ENCODE peak calls at places on chromosomes 12 and 14, in seven cellular contexts. One of them, this sample, is unnamed.

GRCh38 chr12:132717531-132718387 is 7.1 kb downstream of the PGAM5 start:
- DNase-seq in trophoblast cell: no peak
- DNase-seq in neuronal stem cell: no peak
- DNase-seq in IMR-90: no peak
- DNase-seq in H9: no peak
- DNase-seq in H1: no peak
- DNase-seq in mesendoderm: peak
- DNase-seq in this sample: no peak

GRCh38 chr12:9039397-9039977 is 50.1 kb downstream of the KLRG1 start:
- DNase-seq in trophoblast cell: peak
- DNase-seq in neuronal stem cell: peak
- DNase-seq in IMR-90: peak
- DNase-seq in H9: no peak
- DNase-seq in H1: no peak
- DNase-seq in mesendoderm: peak
- DNase-seq in this sample: peak

GRCh38 chr12:111368291-111368683 is 608 bp downstream of the PHETA1 start:
- DNase-seq in trophoblast cell: no peak
- DNase-seq in neuronal stem cell: peak
- DNase-seq in IMR-90: no peak
- DNase-seq in H9: no peak
- DNase-seq in H1: no peak
- DNase-seq in mesendoderm: no peak
- DNase-seq in this sample: peak

GRCh38 chr12:56146492-56147460 is 5.6 kb upstream of the MYL6B start:
- DNase-seq in trophoblast cell: peak
- DNase-seq in neuronal stem cell: no peak
- DNase-seq in IMR-90: no peak
- DNase-seq in H9: no peak
- DNase-seq in H1: no peak
- DNase-seq in mesendoderm: no peak
- DNase-seq in this sample: no peak

GRCh38 chr12:107327783-107328182 is 234.4 kb upstream of the CRY1 start:
- DNase-seq in trophoblast cell: no peak
- DNase-seq in neuronal stem cell: no peak
- DNase-seq in IMR-90: no peak
- DNase-seq in H9: no peak
- DNase-seq in H1: no peak
- DNase-seq in mesendoderm: peak
- DNase-seq in this sample: no peak

GRCh38 chr12:57444744-57445143 is 10.2 kb downstream of the INHBC start:
- DNase-seq in trophoblast cell: no peak
- DNase-seq in neuronal stem cell: no peak
- DNase-seq in IMR-90: no peak
- DNase-seq in H9: no peak
- DNase-seq in H1: no peak
- DNase-seq in mesendoderm: no peak
- DNase-seq in this sample: no peak

GRCh38 chr14:34254031-34254430 is 208.0 kb downstream of the SPTSSA start:
- DNase-seq in trophoblast cell: no peak
- DNase-seq in neuronal stem cell: no peak
- DNase-seq in IMR-90: no peak
- DNase-seq in H9: no peak
- DNase-seq in H1: no peak
- DNase-seq in mesendoderm: no peak
- DNase-seq in this sample: no peak

GRCh38 chr12:133120385-133121191 is 9.5 kb downstream of the ZNF891 start:
- DNase-seq in trophoblast cell: no peak
- DNase-seq in neuronal stem cell: no peak
- DNase-seq in IMR-90: no peak
- DNase-seq in H9: no peak
- DNase-seq in H1: no peak
- DNase-seq in mesendoderm: peak
- DNase-seq in this sample: peak

GRCh38 chr12:6662906-6663742 is at the start of gene ING4:
- DNase-seq in trophoblast cell: peak
- DNase-seq in neuronal stem cell: peak
- DNase-seq in IMR-90: peak
- DNase-seq in H9: peak
- DNase-seq in H1: peak
- DNase-seq in mesendoderm: peak
- DNase-seq in this sample: peak

GRCh38 chr12:89355243-89356068 is 3.2 kb upstream of the DUSP6 start:
- DNase-seq in trophoblast cell: no peak
- DNase-seq in neuronal stem cell: no peak
- DNase-seq in IMR-90: no peak
- DNase-seq in H9: no peak
- DNase-seq in H1: no peak
- DNase-seq in mesendoderm: peak
- DNase-seq in this sample: peak

GRCh38 chr14:92403981-92404380 is 81.0 kb downstream of the SLC24A4 start:
- DNase-seq in trophoblast cell: no peak
- DNase-seq in neuronal stem cell: no peak
- DNase-seq in IMR-90: no peak
- DNase-seq in H9: no peak
- DNase-seq in H1: no peak
- DNase-seq in mesendoderm: no peak
- DNase-seq in this sample: no peak

GRCh38 chr14:48536318-48536717 is 860.9 kb upstream of the MDGA2 start:
- DNase-seq in trophoblast cell: no peak
- DNase-seq in neuronal stem cell: peak
- DNase-seq in IMR-90: no peak
- DNase-seq in H9: peak
- DNase-seq in H1: peak
- DNase-seq in mesendoderm: peak
- DNase-seq in this sample: no peak

GRCh38 chr12:131457331-131458047 is 253.4 kb upstream of the SFSWAP start:
- DNase-seq in trophoblast cell: no peak
- DNase-seq in neuronal stem cell: no peak
- DNase-seq in IMR-90: no peak
- DNase-seq in H9: peak
- DNase-seq in H1: no peak
- DNase-seq in mesendoderm: no peak
- DNase-seq in this sample: no peak

GRCh38 chr14:93752980-93753561 is 35.2 kb downstream of the PRIMA1 start:
- DNase-seq in trophoblast cell: no peak
- DNase-seq in neuronal stem cell: no peak
- DNase-seq in IMR-90: no peak
- DNase-seq in H9: no peak
- DNase-seq in H1: no peak
- DNase-seq in mesendoderm: no peak
- DNase-seq in this sample: no peak

GRCh38 chr12:30043151-30043550 is 259.4 kb upstream of the TMTC1 start:
- DNase-seq in trophoblast cell: no peak
- DNase-seq in neuronal stem cell: no peak
- DNase-seq in IMR-90: no peak
- DNase-seq in H9: no peak
- DNase-seq in H1: no peak
- DNase-seq in mesendoderm: no peak
- DNase-seq in this sample: no peak

GRCh38 chr14:22213110-22213509 is 375.9 kb downstream of the DAD1 start:
- DNase-seq in trophoblast cell: peak
- DNase-seq in neuronal stem cell: no peak
- DNase-seq in IMR-90: peak
- DNase-seq in H9: no peak
- DNase-seq in H1: no peak
- DNase-seq in mesendoderm: no peak
- DNase-seq in this sample: peak

GRCh38 chr12:10293151-10293550 is 14.5 kb upstream of the KLRD1 start:
- DNase-seq in trophoblast cell: no peak
- DNase-seq in neuronal stem cell: no peak
- DNase-seq in IMR-90: no peak
- DNase-seq in H9: no peak
- DNase-seq in H1: no peak
- DNase-seq in mesendoderm: no peak
- DNase-seq in this sample: no peak

GRCh38 chr12:55679691-55680090 is 28.0 kb downstream of the ITGA7 start:
- DNase-seq in trophoblast cell: no peak
- DNase-seq in neuronal stem cell: no peak
- DNase-seq in IMR-90: no peak
- DNase-seq in H9: no peak
- DNase-seq in H1: no peak
- DNase-seq in mesendoderm: no peak
- DNase-seq in this sample: no peak

GRCh38 chr12:14993537-14994266 is 20.9 kb downstream of the PDE6H start:
- DNase-seq in trophoblast cell: peak
- DNase-seq in neuronal stem cell: no peak
- DNase-seq in IMR-90: peak
- DNase-seq in H9: no peak
- DNase-seq in H1: no peak
- DNase-seq in mesendoderm: peak
- DNase-seq in this sample: peak

GRCh38 chr14:99195602-99196309 is 76.2 kb downstream of the BCL11B start:
- DNase-seq in trophoblast cell: no peak
- DNase-seq in neuronal stem cell: no peak
- DNase-seq in IMR-90: no peak
- DNase-seq in H9: no peak
- DNase-seq in H1: no peak
- DNase-seq in mesendoderm: no peak
- DNase-seq in this sample: no peak

GRCh38 chr14:99194736-99195135 is 77.3 kb downstream of the BCL11B start:
- DNase-seq in trophoblast cell: no peak
- DNase-seq in neuronal stem cell: no peak
- DNase-seq in IMR-90: no peak
- DNase-seq in H9: no peak
- DNase-seq in H1: no peak
- DNase-seq in mesendoderm: no peak
- DNase-seq in this sample: no peak

GRCh38 chr14:99194136-99194535 is 77.9 kb downstream of the BCL11B start:
- DNase-seq in trophoblast cell: no peak
- DNase-seq in neuronal stem cell: no peak
- DNase-seq in IMR-90: no peak
- DNase-seq in H9: no peak
- DNase-seq in H1: no peak
- DNase-seq in mesendoderm: no peak
- DNase-seq in this sample: no peak

GRCh38 chr14:99198746-99199145 is 73.3 kb downstream of the BCL11B start:
- DNase-seq in trophoblast cell: no peak
- DNase-seq in neuronal stem cell: no peak
- DNase-seq in IMR-90: no peak
- DNase-seq in H9: no peak
- DNase-seq in H1: no peak
- DNase-seq in mesendoderm: no peak
- DNase-seq in this sample: no peak

DNA sequence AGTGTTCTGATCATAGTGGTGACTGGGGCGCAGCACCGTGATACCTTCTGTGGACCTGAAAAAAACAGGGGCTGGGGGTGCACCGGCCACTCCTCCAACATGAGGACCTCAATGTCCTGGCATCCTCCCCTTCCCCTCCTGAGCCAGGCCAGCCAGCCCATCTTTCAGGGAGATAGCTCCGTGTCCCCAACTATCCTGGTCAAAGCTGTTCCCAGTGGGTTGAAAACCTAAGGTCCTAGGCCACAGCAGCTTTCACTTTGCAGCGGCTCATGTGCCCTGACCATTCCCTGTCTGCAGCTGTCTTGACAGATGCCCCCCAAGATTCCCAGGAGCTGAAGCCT is 75.7 kb downstream of the BCL11B start:
- DNase-seq in trophoblast cell: no peak
- DNase-seq in neuronal stem cell: no peak
- DNase-seq in IMR-90: no peak
- DNase-seq in H9: no peak
- DNase-seq in H1: no peak
- DNase-seq in mesendoderm: no peak
- DNase-seq in this sample: no peak
- H2BK120ac ChIP-seq in trophoblast cell: no peak
- H2BK120ac ChIP-seq in neuronal stem cell: no peak
- H2BK120ac ChIP-seq in IMR-90: no peak
- H2BK120ac ChIP-seq in H9: no peak
- H2BK120ac ChIP-seq in H1: no peak
- H2BK120ac ChIP-seq in mesendoderm: no peak
- H2BK120ac ChIP-seq in this sample: no peak

DNA sequence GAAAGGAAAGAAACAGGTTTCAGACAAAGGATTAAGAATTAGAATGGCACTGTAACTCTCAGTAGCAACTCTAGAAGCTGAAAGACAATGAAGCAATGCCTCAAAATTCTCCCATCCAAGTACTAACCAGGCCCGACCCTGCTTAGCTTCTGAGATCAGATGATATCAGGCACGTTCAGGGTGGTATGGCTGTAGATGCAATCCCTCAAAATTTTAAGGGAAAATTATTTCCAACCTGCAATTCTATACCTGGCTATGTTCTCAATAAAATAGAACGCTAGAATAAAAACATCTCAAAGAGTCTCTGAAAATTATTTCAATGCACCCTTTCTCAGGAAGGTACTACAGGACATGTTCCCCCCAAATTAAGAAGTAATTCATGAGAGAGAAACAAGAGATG is 19.5 kb downstream of the NOXRED1 start:
- DNase-seq in trophoblast cell: no peak
- DNase-seq in neuronal stem cell: no peak
- DNase-seq in IMR-90: no peak
- DNase-seq in H9: no peak
- DNase-seq in H1: no peak
- DNase-seq in mesendoderm: no peak
- DNase-seq in this sample: no peak
- H2BK120ac ChIP-seq in trophoblast cell: no peak
- H2BK120ac ChIP-seq in neuronal stem cell: no peak
- H2BK120ac ChIP-seq in IMR-90: no peak
- H2BK120ac ChIP-seq in H9: no peak
- H2BK120ac ChIP-seq in H1: no peak
- H2BK120ac ChIP-seq in mesendoderm: no peak
- H2BK120ac ChIP-seq in this sample: no peak

DNA sequence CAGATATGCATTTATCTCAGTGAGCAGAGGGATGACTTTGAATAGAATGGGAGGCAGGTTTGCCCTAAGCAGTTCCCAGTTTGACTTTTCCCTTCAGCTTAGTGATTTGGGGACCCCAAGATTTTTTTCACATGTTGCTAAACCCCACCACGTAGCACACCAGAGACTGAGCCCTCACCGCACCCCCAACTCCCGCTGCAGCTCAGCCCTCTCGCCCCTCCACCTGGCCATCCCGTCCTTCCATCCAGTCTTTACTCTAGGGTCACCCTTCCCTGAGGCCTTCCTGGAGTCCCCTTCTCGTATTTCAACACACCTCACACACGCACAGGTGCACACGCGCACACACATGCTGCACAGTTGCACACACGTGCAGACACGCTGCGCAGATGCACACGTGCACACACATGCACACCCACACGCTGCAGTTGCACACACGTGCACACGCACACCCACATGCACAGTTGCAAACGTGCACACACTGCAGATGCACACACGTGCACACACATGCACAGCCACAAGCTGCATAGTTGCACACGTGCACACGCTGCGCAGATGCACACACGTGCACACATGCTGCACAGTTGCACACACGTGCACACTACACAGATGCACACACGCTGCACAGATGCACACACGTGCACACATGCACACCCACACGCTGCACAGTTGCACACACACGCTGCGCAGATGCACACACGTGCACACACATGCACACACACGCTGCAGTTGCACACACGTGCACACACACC is 30.0 kb downstream of the HSP90AA1 start:
- DNase-seq in trophoblast cell: no peak
- DNase-seq in neuronal stem cell: no peak
- DNase-seq in IMR-90: no peak
- DNase-seq in H9: no peak
- DNase-seq in H1: no peak
- DNase-seq in mesendoderm: no peak
- DNase-seq in this sample: no peak
- H2BK120ac ChIP-seq in trophoblast cell: no peak
- H2BK120ac ChIP-seq in neuronal stem cell: no peak
- H2BK120ac ChIP-seq in IMR-90: no peak
- H2BK120ac ChIP-seq in H9: no peak
- H2BK120ac ChIP-seq in H1: no peak
- H2BK120ac ChIP-seq in mesendoderm: no peak
- H2BK120ac ChIP-seq in this sample: no peak

GRCh38 chr14:103281496-103282231 is 52.4 kb upstream of the EIF5 start:
- DNase-seq in trophoblast cell: peak
- DNase-seq in neuronal stem cell: no peak
- DNase-seq in IMR-90: peak
- DNase-seq in H9: peak
- DNase-seq in H1: no peak
- DNase-seq in mesendoderm: peak
- DNase-seq in this sample: peak
- H2BK120ac ChIP-seq in trophoblast cell: no peak
- H2BK120ac ChIP-seq in neuronal stem cell: no peak
- H2BK120ac ChIP-seq in IMR-90: no peak
- H2BK120ac ChIP-seq in H9: no peak
- H2BK120ac ChIP-seq in H1: no peak
- H2BK120ac ChIP-seq in mesendoderm: no peak
- H2BK120ac ChIP-seq in this sample: no peak

This sample was measured in mesenchymal stem cell.